ENCODE peak calls at places on chromosomes 6 and 20, in four cellular contexts. Y, F, O and S are unnamed samples.

GRCh38 chr20:64224344-64225165 is 31.0 kb upstream of the PCMTD2 start:
- DNase-seq in Y (no peak), F (no peak), O (peak), S (peak)

GRCh38 chr6:156719720-156720563 is 57.2 kb upstream of the ARID1B start:
- DNase-seq in Y (no peak), F (peak), O (peak), S (peak)

GRCh38 chr6:140043762-140044378 is 669.4 kb upstream of the CITED2 start:
- DNase-seq in Y (no peak), F (no peak), O (peak), S (no peak)

GRCh38 chr20:32052792-32053362 is 835 bp downstream of the HCK start:
- DNase-seq in Y (no peak), F (peak), O (no peak), S (no peak)

GRCh38 chr20:22579711-22580697 is 4.4 kb downstream of the FOXA2 start:
- DNase-seq in Y (no peak), F (peak), O (no peak), S (no peak)

GRCh38 chr6:105992315-105992961 is 93.7 kb upstream of the PRDM1 start:
- DNase-seq in Y (peak), F (peak), O (peak), S (peak)

GRCh38 chr6:54465649-54466300 is 157.5 kb downstream of the TINAG start:
- DNase-seq in Y (no peak), F (no peak), O (no peak), S (no peak)

GRCh38 chr20:46084805-46085792 is 4.7 kb downstream of the NCOA5 start:
- DNase-seq in Y (no peak), F (no peak), O (peak), S (no peak)

GRCh38 chr6:91580635-91581034 is 993.8 kb upstream of the MAP3K7 start:
- DNase-seq in Y (no peak), F (no peak), O (no peak), S (no peak)

GRCh38 chr6:117540670-117541069 is 58.2 kb downstream of the DCBLD1 start:
- DNase-seq in Y (no peak), F (no peak), O (peak), S (no peak)

GRCh38 chr6:47047479-47048411 is 5.6 kb upstream of the ADGRF1 start:
- DNase-seq in Y (peak), F (peak), O (peak), S (peak)

GRCh38 chr6:32609731-32610640 is 20.3 kb upstream of the HLA-DRB1 start:
- DNase-seq in Y (peak), F (peak), O (peak), S (peak)

GRCh38 chr20:4513720-4514119 is 208.0 kb upstream of the PRND start:
- DNase-seq in Y (no peak), F (no peak), O (peak), S (peak)

GRCh38 chr6:16496982-16497823 is 258.8 kb downstream of the GMPR start:
- DNase-seq in Y (no peak), F (peak), O (no peak), S (no peak)

GRCh38 chr20:53274365-53274764 is 302.2 kb downstream of the TSHZ2 start:
- DNase-seq in Y (no peak), F (no peak), O (no peak), S (no peak)

GRCh38 chr20:38825571-38825900 is 20.0 kb downstream of the PPP1R16B start:
- DNase-seq in Y (no peak), F (no peak), O (no peak), S (no peak)

GRCh38 chr20:50376888-50377459 is 133.2 kb upstream of the PTPN1 start:
- DNase-seq in Y (no peak), F (no peak), O (peak), S (no peak)

GRCh38 chr6:125707615-125708243 is 41.7 kb upstream of the HEY2 start:
- DNase-seq in Y (no peak), F (no peak), O (no peak), S (no peak)

GRCh38 chr6:156109713-156110112 is 654.1 kb upstream of the NOX3 start:
- DNase-seq in Y (no peak), F (no peak), O (no peak), S (no peak)

GRCh38 chr6:152293404-152293803 is 343.8 kb downstream of the SYNE1 start:
- DNase-seq in Y (no peak), F (no peak), O (no peak), S (no peak)

GRCh38 chr20:842547-842940 is 9.0 kb downstream of the FAM110A start:
- DNase-seq in Y (no peak), F (no peak), O (no peak), S (no peak)
- H3K4me3 ChIP-seq in Y (no peak), F (peak), O (peak), S (no peak)

DNA sequence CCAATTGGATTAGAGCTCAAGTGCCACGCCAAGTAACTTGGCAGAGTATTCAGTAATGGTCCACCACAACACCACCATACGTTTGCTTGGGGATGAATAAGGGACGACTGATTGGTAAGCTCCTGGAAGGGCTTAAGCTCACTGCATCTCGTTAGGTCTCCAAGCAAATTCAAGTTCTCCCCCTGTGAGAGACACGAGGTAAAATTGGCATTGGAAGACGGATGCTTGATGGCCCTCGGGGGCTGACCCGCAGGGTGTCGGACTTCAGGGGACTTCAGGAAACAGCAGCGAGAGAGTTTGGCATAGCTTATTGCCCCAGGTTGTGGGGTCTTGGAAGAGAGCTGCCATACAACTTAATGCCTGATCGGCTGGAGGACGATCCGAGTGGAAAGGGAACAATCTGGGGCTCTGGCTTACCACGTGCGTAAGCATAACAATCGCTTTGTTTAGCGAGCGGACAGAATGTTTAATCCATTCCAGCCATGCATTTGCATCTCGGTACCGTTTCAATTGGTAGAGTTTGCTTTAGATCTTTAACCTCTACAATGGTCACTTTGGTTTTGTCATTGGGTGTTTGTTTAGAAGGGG is 4.8 kb upstream of the ZNFX1 start:
- DNase-seq in Y (no peak), F (peak), O (no peak), S (no peak)
- H3K4me3 ChIP-seq in Y (no peak), F (peak), O (peak), S (peak)

DNA sequence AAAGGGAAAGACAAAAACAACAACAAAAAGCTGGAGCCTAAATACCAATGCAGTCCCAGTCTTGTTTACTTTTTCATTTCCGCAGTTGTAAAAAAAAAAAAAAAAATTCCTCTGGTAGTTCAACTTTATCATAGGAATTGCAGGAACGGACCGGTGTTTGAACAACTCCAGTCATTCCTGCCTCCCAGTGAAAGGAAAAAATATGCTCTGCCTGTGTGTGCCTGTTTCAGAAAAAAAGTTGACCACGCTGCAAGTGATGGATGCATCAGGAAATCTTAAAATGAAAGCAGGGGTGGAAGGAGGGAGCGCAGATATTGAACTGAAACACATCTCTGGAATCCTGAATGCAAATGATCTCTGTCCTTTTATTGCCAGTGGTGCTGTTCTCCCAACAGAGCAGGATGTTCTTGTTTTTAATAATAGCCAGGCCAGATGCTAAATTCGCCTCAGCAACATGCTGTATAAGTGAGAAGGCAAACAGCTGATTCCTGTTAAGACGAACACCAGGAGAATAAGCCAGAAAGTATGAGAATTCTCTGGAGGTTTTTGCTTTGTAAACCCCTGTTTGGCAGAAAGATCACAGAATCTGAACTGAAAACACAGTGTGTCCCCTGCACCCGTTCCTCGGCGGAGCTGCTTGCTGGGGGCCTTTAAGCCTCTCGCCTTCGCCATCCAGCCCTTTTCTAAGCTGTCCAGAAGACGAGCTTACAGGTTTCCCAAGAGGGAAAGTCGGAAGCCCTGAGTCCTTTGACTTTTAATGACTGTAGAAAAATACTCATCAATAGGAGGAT is 178.4 kb upstream of the SUPT3H start:
- DNase-seq in Y (no peak), F (peak), O (no peak), S (peak)
- H3K4me3 ChIP-seq in Y (no peak), F (no peak), O (peak), S (peak)

GRCh38 chr6:88586371-88587157 is 376.9 kb downstream of the RNGTT start:
- DNase-seq in Y (no peak), F (peak), O (no peak), S (no peak)
- H3K4me3 ChIP-seq in Y (no peak), F (no peak), O (no peak), S (no peak)

GRCh38 chr20:17968366-17969275 is at the start of the genes MGME1 and SNX5:
- DNase-seq in Y (peak), F (peak), O (peak), S (peak)

GRCh38 chr20:17971571-17972013 is 2.8 kb downstream of the MGME1 start:
- DNase-seq in Y (no peak), F (peak), O (peak), S (no peak)

GRCh38 chr20:17969884-17970409 is 1.1 kb downstream of the MGME1 start:
- DNase-seq in Y (peak), F (peak), O (peak), S (no peak)

GRCh38 chr20:17969276-17969883 is 562 bp downstream of the MGME1 start:
- DNase-seq in Y (no peak), F (peak), O (peak), S (no peak)

GRCh38 chr20:17972121-17972520 is 3.3 kb downstream of the MGME1 start:
- DNase-seq in Y (no peak), F (no peak), O (no peak), S (no peak)
- H3K4me3 ChIP-seq in Y (no peak), F (peak), O (peak), S (peak)

GRCh38 chr6:4350571-4351505 is 215.5 kb upstream of the ECI2 start:
- DNase-seq in Y (no peak), F (no peak), O (peak), S (no peak)
- H3K4me3 ChIP-seq in Y (no peak), F (no peak), O (no peak), S (no peak)

GRCh38 chr6:166251655-166252054 is 56.5 kb downstream of the PRR18 start:
- DNase-seq in Y (no peak), F (no peak), O (no peak), S (no peak)
- H3K4me3 ChIP-seq in Y (no peak), F (no peak), O (no peak), S (no peak)

DNA sequence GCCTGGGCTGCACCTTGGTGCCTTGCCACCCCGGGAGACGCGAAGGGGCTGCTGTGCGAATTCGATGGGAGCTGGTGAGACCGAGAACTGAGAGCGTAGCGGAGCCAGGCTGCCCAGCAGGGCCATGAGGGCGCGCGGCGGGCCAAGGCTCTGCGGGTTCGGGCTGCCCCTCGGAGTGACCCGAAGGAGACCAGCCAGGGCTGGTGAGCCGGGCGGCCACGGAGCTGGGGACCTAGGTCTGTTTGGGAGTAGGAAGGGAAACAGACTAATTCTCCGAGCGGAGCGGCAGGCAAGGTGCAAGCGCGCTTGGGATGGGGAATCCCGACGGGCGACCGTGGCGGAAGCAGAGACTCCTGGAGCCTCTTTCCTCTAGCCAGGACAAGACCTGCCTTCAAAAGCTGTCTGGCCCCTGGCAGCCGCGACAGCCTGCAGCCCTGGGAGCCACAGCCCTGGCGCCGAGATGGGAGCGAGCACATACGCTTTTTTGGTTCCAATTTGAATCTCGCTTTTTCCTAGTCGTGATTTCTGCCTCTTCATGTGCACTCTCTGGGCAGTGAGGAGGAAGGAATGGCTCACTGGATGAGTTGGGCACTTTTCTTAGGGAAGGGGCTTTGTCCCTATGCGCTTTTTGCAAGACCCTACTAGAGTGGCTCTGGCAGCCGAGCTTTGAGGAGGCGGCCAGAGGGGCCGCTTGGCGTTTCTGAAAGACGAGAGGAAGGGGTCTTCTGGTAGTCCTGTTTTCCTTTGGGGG is 777 bp downstream of the SYNDIG1 start:
- DNase-seq in Y (no peak), F (peak), O (peak), S (no peak)
- H3K4me3 ChIP-seq in Y (peak), F (peak), O (peak), S (no peak)

GRCh38 chr6:89596056-89596455 is 42.5 kb downstream of the LYRM2 start:
- DNase-seq in Y (no peak), F (no peak), O (no peak), S (no peak)

GRCh38 chr6:89597372-89597771 is 41.2 kb downstream of the LYRM2 start:
- DNase-seq in Y (no peak), F (no peak), O (no peak), S (no peak)

GRCh38 chr6:89597988-89598387 is 40.6 kb downstream of the LYRM2 start:
- DNase-seq in Y (peak), F (no peak), O (peak), S (peak)

GRCh38 chr6:89599727-89600126 is 38.8 kb downstream of the LYRM2 start:
- DNase-seq in Y (no peak), F (no peak), O (no peak), S (no peak)

DNA sequence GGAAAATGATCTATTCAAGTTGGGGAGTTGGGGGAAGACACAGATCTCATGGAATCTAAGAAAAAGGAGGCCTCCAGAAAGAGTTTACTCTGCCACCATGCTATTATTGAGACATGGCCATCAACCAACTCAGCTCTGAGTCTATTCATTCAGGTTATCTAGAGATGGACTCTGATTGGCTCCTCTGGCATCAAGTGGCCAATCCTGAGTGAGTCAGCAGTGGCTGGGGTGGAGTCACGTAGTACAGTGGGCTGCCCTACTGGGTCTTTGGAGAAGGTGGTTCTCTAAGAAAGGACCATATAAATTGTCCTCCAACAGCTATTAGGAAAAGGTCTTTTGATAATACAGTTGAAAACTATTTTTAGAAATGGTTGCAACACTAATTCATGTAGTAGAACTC is 42.1 kb downstream of the LYRM2 start:
- DNase-seq in Y (no peak), F (no peak), O (no peak), S (no peak)
- H3K4me3 ChIP-seq in Y (no peak), F (no peak), O (no peak), S (no peak)